ENCODE peak calls at places on chromosomes 12 and 14, in four cellular contexts. S, L, G and B are unnamed samples.

GRCh38 chr14:34527591-34527990 is 11.9 kb downstream of the EAPP start:
- DNase-seq in L (no peak), S (no peak), G (no peak), B (no peak)

GRCh38 chr14:36973806-36974442 is 198.5 kb downstream of the SLC25A21 start:
- DNase-seq in G (peak), L (no peak), S (no peak), B (no peak)

GRCh38 chr12:123614110-123614509 is 12.2 kb downstream of the DDX55 start:
- DNase-seq in S (no peak), G (no peak), L (no peak), B (no peak)

GRCh38 chr14:25620515-25620914 is 570.6 kb upstream of the STXBP6 start:
- DNase-seq in L (no peak), G (no peak), S (no peak), B (no peak)

GRCh38 chr12:125140918-125141573 is 75.8 kb downstream of the AACS start:
- DNase-seq in L (no peak), G (no peak), S (no peak), B (no peak)

GRCh38 chr12:22856120-22856699 is 231.2 kb downstream of the ETNK1 start:
- DNase-seq in L (peak), S (peak), G (peak), B (no peak)

GRCh38 chr12:29067430-29067829 is 81.6 kb upstream of the FAR2 start:
- DNase-seq in G (no peak), S (no peak), L (no peak), B (no peak)

GRCh38 chr14:24597403-24597802 is 12.1 kb downstream of the GZMH start:
- DNase-seq in L (no peak), G (no peak), S (no peak), B (no peak)

GRCh38 chr12:107369679-107370078 is 276.3 kb upstream of the CRY1 start:
- DNase-seq in L (no peak), G (no peak), S (no peak), B (no peak)

GRCh38 chr14:73762375-73762822 is 48.2 kb upstream of the PNMA1 start:
- DNase-seq in S (no peak), L (no peak), G (peak), B (peak)

GRCh38 chr14:101961746-101962502 is 2.4 kb upstream of the DYNC1H1 start:
- DNase-seq in L (no peak), S (no peak), G (no peak), B (no peak)

GRCh38 chr14:90846511-90846910 is 30.3 kb upstream of the TTC7B start:
- DNase-seq in L (no peak), S (no peak), G (no peak), B (no peak)

GRCh38 chr12:49345840-49346658 is 639 bp upstream of the DNAJC22 start:
- DNase-seq in L (no peak), G (no peak), S (peak), B (no peak)

GRCh38 chr12:22900401-22900800 is 275.4 kb downstream of the ETNK1 start:
- DNase-seq in L (no peak), S (no peak), G (no peak), B (no peak)

GRCh38 chr12:53751336-53752191 is at the start of gene CISTR:
- DNase-seq in G (no peak), S (peak), L (no peak), B (no peak)

GRCh38 chr12:16949351-16949750 is 343.4 kb upstream of the LMO3 start:
- DNase-seq in S (no peak), G (no peak), L (no peak), B (no peak)

GRCh38 chr12:109900752-109901580 is 892 bp downstream of the TCHP start:
- DNase-seq in G (peak), L (no peak), S (peak), B (no peak)

GRCh38 chr12:125143491-125143890 is 78.3 kb downstream of the AACS start:
- DNase-seq in S (peak), L (no peak), G (no peak), B (no peak)

GRCh38 chr12:109736552-109737108 is 23.0 kb downstream of the FAM222A start:
- DNase-seq in G (peak), L (peak), S (peak), B (no peak)

GRCh38 chr14:105421723-105422615 is 2.3 kb downstream of the MTA1 start:
- DNase-seq in G (no peak), L (no peak), S (peak), B (no peak)

GRCh38 chr12:16034136-16034817 is 123.1 kb downstream of the DERA start:
- DNase-seq in L (no peak), G (no peak), S (no peak), B (no peak)

GRCh38 chr12:120979220-120979861 is 998 bp downstream of the HNF1A start:
- DNase-seq in L (no peak), G (no peak), S (no peak), B (no peak)

GRCh38 chr12:22821985-22822384 is 197.0 kb downstream of the ETNK1 start:
- DNase-seq in G (no peak), S (no peak), L (peak), B (no peak)

DNA sequence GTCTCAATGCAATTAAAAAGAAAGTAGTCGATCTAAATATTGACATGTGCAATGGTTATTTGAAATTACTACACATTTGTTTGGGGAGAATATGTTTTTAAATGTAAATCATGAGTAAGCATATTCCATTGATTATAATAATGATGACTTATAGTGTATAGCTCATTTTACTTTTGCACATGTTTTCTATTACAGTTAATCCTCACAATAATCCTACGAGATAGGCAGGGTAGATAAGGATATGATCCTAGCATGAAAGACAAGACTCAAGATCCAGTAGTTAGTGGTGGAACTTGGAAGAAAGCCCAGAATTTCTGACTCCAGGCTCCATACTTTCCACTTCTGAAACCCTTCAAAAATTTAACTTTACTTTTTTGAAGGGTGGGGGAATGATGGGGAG is 94.0 kb downstream of the NAV3 start:
- DNase-seq in L (no peak), S (no peak), G (no peak), B (no peak)
- TF ChIP-seq FOXM1 in L (no peak), S (no peak), G (no peak), B (no peak)

GRCh38 chr12:32895688-32896437 is 714 bp downstream of the PKP2 start:
- DNase-seq in S (no peak), G (peak), L (peak), B (no peak)
- H3K27ac ChIP-seq in S (no peak), G (no peak), L (peak), B (no peak)

GRCh38 chr12:75814856-75815754 is 216.5 kb downstream of the PHLDA1 start:
- DNase-seq in G (peak), L (no peak), S (peak), B (no peak)
- TF ChIP-seq FOXM1 in G (no peak), L (no peak), S (no peak), B (no peak)

DNA sequence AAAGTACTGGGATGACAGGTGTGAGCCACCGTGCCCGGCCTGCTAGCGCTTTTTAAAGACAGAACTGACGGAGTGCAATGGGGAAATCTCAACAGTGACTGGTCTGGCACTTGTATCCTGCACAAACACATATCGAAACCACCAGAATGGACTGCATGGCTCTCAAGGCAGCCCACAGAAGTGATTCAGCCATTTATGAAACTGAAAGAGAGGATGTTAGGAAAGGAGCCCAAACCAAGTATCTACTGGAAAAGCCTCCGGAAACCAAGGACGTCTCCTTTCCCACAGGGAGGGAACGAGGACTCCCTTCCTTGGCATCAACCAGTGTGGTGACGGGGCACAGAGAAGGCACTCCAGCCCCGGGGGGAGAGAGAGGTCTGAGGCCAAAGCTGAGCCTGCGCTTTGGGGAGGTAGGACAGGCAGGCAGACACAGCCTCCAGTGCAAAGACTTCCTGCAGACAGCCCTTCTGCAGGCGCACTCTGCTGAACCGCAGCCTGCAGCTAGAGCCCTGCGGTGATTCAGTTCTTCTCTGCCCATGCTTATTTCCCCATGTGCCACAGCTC is 16.5 kb downstream of the SLC15A4 start:
- DNase-seq in L (no peak), S (no peak), G (no peak), B (no peak)
- H3K27ac ChIP-seq in L (no peak), S (no peak), G (no peak), B (no peak)

DNA sequence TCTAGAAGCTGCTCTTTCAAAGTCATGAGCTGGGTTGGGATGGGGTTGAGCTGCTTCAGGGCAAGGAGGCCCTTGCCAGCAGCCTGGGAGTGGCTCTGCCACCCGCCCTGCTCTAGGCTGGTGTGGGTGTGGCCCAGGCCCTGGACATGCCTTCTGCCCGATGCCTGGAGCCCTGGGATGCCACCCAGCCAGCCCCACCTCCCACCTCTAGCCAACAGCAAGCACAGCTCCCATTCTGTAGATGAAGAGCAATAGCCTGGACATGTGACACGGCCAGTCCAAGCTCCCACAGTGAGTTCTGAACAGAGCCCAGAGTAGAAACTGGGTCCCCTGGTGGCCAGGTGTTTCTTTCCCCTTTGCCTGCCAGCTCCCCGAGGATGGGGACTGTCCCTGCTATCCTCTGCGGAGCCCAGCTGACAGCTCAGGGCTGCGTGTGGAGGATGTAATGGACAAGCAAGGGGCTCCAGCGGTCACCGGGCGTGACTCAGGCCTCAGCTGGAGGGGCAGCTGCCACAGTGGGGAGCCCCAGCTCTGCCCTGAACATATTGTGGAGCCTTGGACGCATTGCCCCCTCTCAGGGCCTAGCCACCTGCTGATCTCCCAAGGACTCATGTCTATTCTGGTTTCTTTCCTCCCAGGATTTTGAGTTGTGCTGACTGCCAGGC is 165.2 kb downstream of the TSPAN9 start:
- DNase-seq in S (no peak), G (no peak), L (peak), B (no peak)
- TF ChIP-seq FOXM1 in S (no peak), G (no peak), L (no peak), B (no peak)

GRCh38 chr14:76829650-76830421 is 3.6 kb downstream of the LRRC74A start:
- DNase-seq in S (peak), L (peak), G (no peak), B (no peak)
- H3K27ac ChIP-seq in S (no peak), L (peak), G (no peak), B (no peak)

GRCh38 chr12:67754933-67755697 is 106.6 kb downstream of the DYRK2 start:
- DNase-seq in G (no peak), S (no peak), L (no peak), B (no peak)
- TF ChIP-seq FOXM1 in G (no peak), S (no peak), L (no peak), B (no peak)

DNA sequence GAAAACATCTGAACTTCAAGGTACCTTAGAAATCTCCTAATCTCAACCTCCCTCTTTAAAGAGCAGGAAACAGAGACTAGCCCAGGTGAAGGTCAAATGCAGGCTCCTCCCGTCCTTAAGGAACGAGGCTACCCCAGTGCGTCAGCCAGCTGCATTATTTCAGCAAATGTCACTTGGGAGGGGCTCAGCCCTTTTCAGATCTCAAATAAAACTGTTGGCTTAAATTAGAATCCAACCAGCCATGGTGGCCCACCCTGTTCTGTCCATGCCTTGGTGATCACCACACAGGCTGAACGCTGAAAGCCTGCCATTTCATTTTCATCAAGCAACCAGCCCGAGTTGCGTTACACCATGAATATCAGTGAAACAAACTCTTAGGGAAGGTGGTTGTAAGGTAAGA is 6.9 kb downstream of the SYNE3 start:
- DNase-seq in S (no peak), G (no peak), L (no peak), B (no peak)
- H3K27ac ChIP-seq in S (no peak), G (no peak), L (no peak), B (no peak)

GRCh38 chr14:99688629-99689028 is 4.5 kb downstream of the CYP46A1 start:
- DNase-seq in S (no peak), G (no peak), L (no peak), B (no peak)
- TF ChIP-seq FOXM1 in S (no peak), G (no peak), L (no peak), B (no peak)